ENCODE peak calls at places on chromosomes 11 and 22, in four cellular contexts. A, L, M and S are unnamed samples.

GRCh38 chr11:57424802-57425564 is 1.9 kb downstream of the SLC43A3 start:
- DNase-seq in L (peak; percentile 23), A (no peak), M (peak; percentile 76), S (peak; percentile 64)

GRCh38 chr11:43573233-43573632 is 107.3 kb upstream of the HSD17B12 start:
- DNase-seq in M (no peak), L (peak; percentile 25), A (peak; percentile 67), S (no peak)

GRCh38 chr11:6742260-6742659 is 29.5 kb downstream of the OR2AG2 start:
- DNase-seq in A (no peak), L (no peak), M (no peak), S (no peak)

GRCh38 chr11:130001491-130002351 is 914 bp downstream of the PRDM10 start:
- DNase-seq in A (no peak), L (peak; percentile 13), M (peak; percentile 17), S (no peak)

GRCh38 chr22:47307326-47307725 is 544.9 kb downstream of the TBC1D22A start:
- DNase-seq in M (no peak), A (no peak), L (no peak), S (no peak)

GRCh38 chr11:116910378-116910777 is 73.0 kb upstream of the APOA1 start:
- DNase-seq in A (no peak), L (no peak), M (no peak), S (no peak)

GRCh38 chr11:131859811-131860210 is 489.4 kb downstream of the NTM start:
- DNase-seq in L (no peak), A (no peak), M (no peak), S (no peak)

GRCh38 chr11:14132312-14132711 is 169.8 kb downstream of the SPON1 start:
- DNase-seq in A (no peak), L (no peak), M (no peak), S (no peak)

GRCh38 chr22:25700996-25701815 is 40.8 kb upstream of the MYO18B start:
- DNase-seq in A (no peak), L (no peak), M (no peak), S (no peak)